ENCODE peak calls at places on chromosomes 7 and 10, in five cellular contexts. Z is left lung, M is sigmoid colon, V is H1, F is heart right ventricle. X is an unnamed sample.

GRCh38 chr10:20995123-20995978 is 98.2 kb upstream of the NEBL start:
- DNase-seq in Z (no peak), M (no peak), V (no peak), F (no peak), X (no peak)

GRCh38 chr7:373818-374705 is 84.1 kb downstream of the FOXL3 start:
- DNase-seq in Z (peak; percentile 27), M (peak; percentile 60), V (peak; percentile 47), F (no peak), X (no peak)

GRCh38 chr7:85554294-85554877 is 367.5 kb upstream of the SEMA3D start:
- DNase-seq in Z (no peak), M (no peak), V (no peak), F (no peak), X (peak; percentile 91)

GRCh38 chr10:48199580-48200377 is 74.7 kb downstream of the FRMPD2 start:
- DNase-seq in Z (no peak), M (no peak), V (no peak), F (no peak), X (peak; percentile 85)

GRCh38 chr7:138556771-138557484 is 96.9 kb downstream of the TRIM24 start:
- DNase-seq in Z (no peak), M (no peak), V (no peak), F (no peak), X (no peak)

GRCh38 chr7:111987115-111987826 is 218.9 kb downstream of the DOCK4 start:
- DNase-seq in Z (no peak), M (no peak), V (no peak), F (no peak), X (peak; percentile 68)

GRCh38 chr10:22821501-22821900 is 106.4 kb upstream of the ARMC3 start:
- DNase-seq in Z (no peak), M (no peak), V (no peak), F (no peak), X (peak; percentile 30)

GRCh38 chr10:133261726-133262325 is 14.8 kb downstream of the ADAM8 start:
- DNase-seq in Z (peak; percentile 90), M (peak; percentile 93), V (peak; percentile 78), F (peak; percentile 93), X (peak; percentile 89)

GRCh38 chr10:96650958-96651357 is 64.1 kb upstream of the TM9SF3 start:
- DNase-seq in Z (no peak), M (no peak), V (no peak), F (no peak), X (no peak)

GRCh38 chr10:95296764-95297163 is 6.0 kb upstream of the PDLIM1 start:
- DNase-seq in Z (no peak), M (no peak), V (no peak), F (no peak), X (no peak)

GRCh38 chr7:155974186-155974897 is 162.1 kb upstream of the SHH start:
- DNase-seq in Z (no peak), M (peak; percentile 49), V (no peak), F (no peak), X (no peak)

GRCh38 chr10:17811466-17811865 is 2.3 kb downstream of the MRC1 start:
- DNase-seq in Z (no peak), M (no peak), V (no peak), F (no peak), X (no peak)

GRCh38 chr7:130272456-130273080 is 5.9 kb downstream of the CPA2 start:
- DNase-seq in Z (no peak), M (no peak), V (peak; percentile 61), F (no peak), X (no peak)

GRCh38 chr10:31288001-31288400 is 31.0 kb upstream of the ZEB1 start:
- DNase-seq in Z (no peak), M (no peak), V (no peak), F (no peak), X (no peak)

GRCh38 chr10:66714741-66715140 is 211.1 kb upstream of the LRRTM3 start:
- DNase-seq in Z (no peak), M (no peak), V (no peak), F (no peak), X (peak; percentile 78)

GRCh38 chr10:66719483-66719882 is 206.4 kb upstream of the LRRTM3 start:
- DNase-seq in Z (no peak), M (no peak), V (no peak), F (no peak), X (no peak)

GRCh38 chr10:66713387-66713786 is 212.4 kb upstream of the LRRTM3 start:
- DNase-seq in Z (no peak), M (no peak), V (no peak), F (no peak), X (no peak)

GRCh38 chr10:66717221-66717981 is 208.4 kb upstream of the LRRTM3 start:
- DNase-seq in Z (no peak), M (no peak), V (no peak), F (no peak), X (no peak)
- H3K4me1 ChIP-seq in Z (no peaks in the 10 kb centered on the region), M (no peaks in the 10 kb centered on the region), V (peaks cover 2% of the 10 kb centered on the region), F (no peaks in the 10 kb centered on the region), X (no peaks in the 10 kb centered on the region)

GRCh38 chr7:131626643-131627042 is 70.2 kb upstream of the PODXL start:
- DNase-seq in Z (no peak), M (no peak), V (no peak), F (no peak), X (no peak)

GRCh38 chr7:131625817-131626372 is 69.5 kb upstream of the PODXL start:
- DNase-seq in Z (no peak), M (no peak), V (peak; percentile 76), F (peak; percentile 53), X (peak; percentile 58)

GRCh38 chr7:131623154-131623553 is 66.7 kb upstream of the PODXL start:
- DNase-seq in Z (no peak), M (no peak), V (no peak), F (peak; percentile 70), X (no peak)

GRCh38 chr7:131621652-131622051 is 65.2 kb upstream of the PODXL start:
- DNase-seq in Z (no peak), M (no peak), V (no peak), F (no peak), X (no peak)

DNA sequence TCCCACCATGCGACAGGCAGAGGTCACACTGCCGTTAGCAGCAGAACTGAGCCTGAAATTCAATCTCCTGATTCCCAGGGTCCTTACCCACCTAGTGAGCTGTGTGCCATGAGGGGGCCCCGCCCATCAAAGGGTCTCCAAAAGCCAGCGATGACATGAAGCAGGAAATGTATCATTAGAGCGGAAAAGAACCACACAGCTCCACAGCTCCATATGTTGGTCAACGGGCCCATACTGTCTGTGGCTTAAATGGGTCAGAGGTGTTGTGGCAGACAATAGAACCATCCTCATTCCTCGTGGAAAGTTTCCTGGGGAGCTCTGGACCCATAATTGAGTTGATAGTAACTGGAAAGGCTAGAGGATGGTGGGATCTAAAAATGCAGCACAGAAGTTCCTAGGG is 68.1 kb upstream of the PODXL start:
- DNase-seq in Z (no peak), M (no peak), V (no peak), F (no peak), X (no peak)
- H3K4me1 ChIP-seq in Z (no peaks in the 10 kb centered on the region), M (peaks cover 16% of the 10 kb centered on the region), V (peaks cover 7% of the 10 kb centered on the region), F (peaks cover 57% of the 10 kb centered on the region), X (peaks cover 28% of the 10 kb centered on the region)

DNA sequence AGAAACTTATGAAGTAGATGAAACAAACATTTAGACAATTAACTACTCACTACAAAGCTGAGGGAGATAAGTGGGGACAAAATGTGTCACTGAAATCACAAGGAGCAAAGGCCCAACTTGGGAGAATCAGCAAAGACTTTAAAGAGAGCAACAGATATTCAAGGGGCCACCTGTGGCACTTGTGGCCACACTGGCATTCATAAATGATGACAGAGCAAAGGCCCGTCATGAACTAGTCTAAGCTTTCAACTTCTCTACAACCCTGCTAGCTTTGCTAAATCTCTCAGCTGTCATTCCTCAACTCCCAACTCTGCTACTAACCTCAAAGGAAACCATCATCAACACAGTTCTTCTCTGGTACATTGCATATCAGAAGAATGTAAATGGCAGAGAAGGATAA is 178.4 kb downstream of the CPEB3 start:
- DNase-seq in Z (no peak), M (no peak), V (no peak), F (no peak), X (no peak)
- H3K4me1 ChIP-seq in Z (no peaks in the 10 kb centered on the region), M (no peaks in the 10 kb centered on the region), V (no peaks in the 10 kb centered on the region), F (peaks cover 16% of the 10 kb centered on the region), X (peaks cover 11% of the 10 kb centered on the region)

DNA sequence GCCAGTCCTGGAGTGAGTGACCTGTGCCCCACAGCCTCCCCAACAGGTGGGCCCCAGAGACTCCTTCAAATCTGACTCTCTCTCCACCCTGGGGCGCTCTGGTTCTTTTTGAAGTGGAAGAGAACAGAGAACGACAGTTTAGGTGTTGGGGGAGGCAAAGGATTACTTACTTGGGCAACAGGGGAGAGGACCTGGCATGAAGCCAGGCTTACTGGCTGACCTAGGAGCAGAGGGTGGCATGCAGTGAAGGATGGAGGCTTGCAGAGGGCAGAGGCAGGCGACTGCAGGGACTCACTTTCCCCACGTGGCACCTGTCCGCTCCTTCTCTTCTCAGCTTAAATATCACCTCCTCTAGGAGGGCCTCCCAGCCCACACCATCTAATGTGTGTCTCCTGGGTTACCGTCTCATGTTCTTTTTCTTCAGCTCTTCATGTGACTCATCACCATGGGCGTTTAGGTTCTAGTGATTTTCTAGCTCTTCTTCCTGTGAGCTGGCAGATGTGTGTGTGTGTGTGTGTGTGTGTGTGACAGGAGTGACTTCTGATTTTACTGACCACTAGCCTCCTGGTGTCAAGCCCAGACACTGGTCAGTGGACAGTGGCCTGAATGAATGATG is 15.5 kb downstream of the LZTS2 start:
- DNase-seq in Z (no peak), M (no peak), V (no peak), F (no peak), X (peak; percentile 62)
- H3K4me1 ChIP-seq in Z (peaks cover 4% of the 10 kb centered on the region), M (peaks cover 30% of the 10 kb centered on the region), V (no peaks in the 10 kb centered on the region), F (peaks cover 13% of the 10 kb centered on the region), X (peaks cover 18% of the 10 kb centered on the region)

DNA sequence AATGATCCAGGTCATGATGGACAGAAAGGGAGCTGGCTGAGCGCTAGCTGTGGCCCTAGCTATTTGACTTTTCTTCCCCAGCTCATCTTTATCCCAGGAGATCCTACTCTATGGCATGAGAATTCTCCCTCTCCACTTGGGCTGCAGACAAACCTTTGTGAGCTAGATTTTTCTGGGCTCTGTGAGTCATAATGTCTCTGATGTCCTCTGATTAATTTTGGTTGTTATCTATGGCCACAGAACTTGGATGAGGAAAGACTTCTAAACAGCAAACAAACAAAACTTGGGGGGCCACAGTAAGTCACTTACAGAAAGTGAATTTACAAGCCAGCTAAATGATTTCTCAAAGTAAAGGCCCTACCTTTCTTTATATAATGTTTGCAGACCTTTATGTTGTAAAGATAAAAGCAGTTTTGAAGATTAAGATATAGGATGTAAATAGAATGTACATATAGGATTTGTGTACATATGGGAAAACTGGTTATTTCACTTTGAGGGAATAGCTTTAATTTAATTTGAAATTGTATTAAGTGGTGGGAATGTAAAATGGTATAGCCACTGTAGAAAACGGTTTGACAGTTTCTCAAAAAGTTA is 10.4 kb downstream of the ABLIM1 start:
- DNase-seq in Z (no peak), M (no peak), V (no peak), F (no peak), X (peak; percentile 24)
- H3K4me1 ChIP-seq in Z (no peaks in the 10 kb centered on the region), M (no peaks in the 10 kb centered on the region), V (no peaks in the 10 kb centered on the region), F (peaks cover 63% of the 10 kb centered on the region), X (peaks cover 30% of the 10 kb centered on the region)

DNA sequence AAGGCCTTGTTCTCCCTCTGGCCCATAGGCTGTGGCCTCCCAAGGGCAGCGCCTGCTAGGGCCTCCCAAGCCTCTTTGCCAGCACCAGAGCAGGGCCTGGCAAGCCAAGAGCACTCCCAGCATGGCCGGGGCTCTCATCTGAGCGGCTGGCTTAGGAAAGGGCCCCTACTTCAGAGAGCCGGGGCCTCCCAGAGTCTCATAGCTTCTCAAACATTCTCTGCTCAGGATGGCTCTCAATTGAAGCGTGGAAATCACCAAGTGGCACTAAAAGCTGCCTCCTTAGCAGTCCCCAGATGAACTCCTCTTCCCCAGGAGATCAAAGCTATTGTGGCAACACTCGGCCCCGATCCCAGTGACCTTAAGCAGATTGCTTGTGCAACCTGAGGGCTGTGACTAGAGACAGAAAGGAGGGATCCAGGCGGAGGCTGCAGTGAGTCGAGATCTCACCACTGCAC is 69.4 kb downstream of the FAM53B start:
- DNase-seq in Z (peak; percentile 64), M (no peak), V (no peak), F (peak; percentile 22), X (no peak)
- H3K4me1 ChIP-seq in Z (peaks cover 23% of the 10 kb centered on the region), M (peaks cover 72% of the 10 kb centered on the region), V (no peaks in the 10 kb centered on the region), F (peaks cover 97% of the 10 kb centered on the region), X (peaks cover 74% of the 10 kb centered on the region)